ENCODE peak calls at places on chromosomes 1 and 21, in six cellular contexts. One of them, this sample, is unnamed.
A peak's percentile ranks its signal among the peaks of the same experiment; 100 is the strongest.

GRCh38 chr1:23111600-23112535 is 56.8 kb downstream of the LUZP1 start:
- DNase-seq in esophagus squamous epithelium: no peak
- DNase-seq in PC-9: no peak
- DNase-seq in Peyer's patch: no peak
- DNase-seq in NB4: no peak
- DNase-seq in AG10803: no peak
- DNase-seq in this sample: no peak

GRCh38 chr1:19802269-19802668 is 2.6 kb upstream of the TMCO4 start:
- DNase-seq in esophagus squamous epithelium: no peak
- DNase-seq in PC-9: no peak
- DNase-seq in NB4: no peak
- DNase-seq in Peyer's patch: no peak
- DNase-seq in AG10803: no peak
- DNase-seq in this sample: no peak

GRCh38 chr1:93575586-93576271 is 105.9 kb downstream of the BCAR3 start:
- DNase-seq in AG10803: peak; percentile 32
- DNase-seq in esophagus squamous epithelium: no peak
- DNase-seq in NB4: no peak
- DNase-seq in PC-9: no peak
- DNase-seq in Peyer's patch: no peak
- DNase-seq in this sample: no peak

GRCh38 chr1:94966033-94966432 is 39.1 kb upstream of the CNN3 start:
- DNase-seq in AG10803: no peak
- DNase-seq in Peyer's patch: no peak
- DNase-seq in NB4: no peak
- DNase-seq in esophagus squamous epithelium: no peak
- DNase-seq in PC-9: no peak
- DNase-seq in this sample: no peak

GRCh38 chr1:220813013-220813412 is 26.3 kb downstream of the MTARC1 start:
- DNase-seq in NB4: peak; percentile 40
- DNase-seq in esophagus squamous epithelium: no peak
- DNase-seq in PC-9: no peak
- DNase-seq in Peyer's patch: no peak
- DNase-seq in AG10803: no peak
- DNase-seq in this sample: no peak

GRCh38 chr1:118485757-118486156 is 300.7 kb upstream of the SPAG17 start:
- DNase-seq in esophagus squamous epithelium: no peak
- DNase-seq in PC-9: no peak
- DNase-seq in Peyer's patch: no peak
- DNase-seq in NB4: no peak
- DNase-seq in AG10803: no peak
- DNase-seq in this sample: no peak

GRCh38 chr1:44947060-44947773 is 39.2 kb downstream of the EIF2B3 start:
- DNase-seq in AG10803: peak; percentile 94
- DNase-seq in Peyer's patch: no peak
- DNase-seq in PC-9: no peak
- DNase-seq in esophagus squamous epithelium: no peak
- DNase-seq in NB4: no peak
- DNase-seq in this sample: peak; percentile 79

GRCh38 chr1:178052650-178053461 is 41.0 kb upstream of the RASAL2 start:
- DNase-seq in NB4: no peak
- DNase-seq in Peyer's patch: peak; percentile 46
- DNase-seq in PC-9: peak; percentile 11
- DNase-seq in esophagus squamous epithelium: no peak
- DNase-seq in AG10803: peak; percentile 69
- DNase-seq in this sample: peak; percentile 57

GRCh38 chr1:33392639-33393038 is 38.3 kb downstream of the PHC2 start:
- DNase-seq in NB4: no peak
- DNase-seq in AG10803: peak; percentile 55
- DNase-seq in PC-9: no peak
- DNase-seq in Peyer's patch: no peak
- DNase-seq in esophagus squamous epithelium: no peak
- DNase-seq in this sample: peak; percentile 64

GRCh38 chr21:24658016-24658415 is 949.3 kb downstream of the MRPL39 start:
- DNase-seq in Peyer's patch: no peak
- DNase-seq in PC-9: no peak
- DNase-seq in esophagus squamous epithelium: no peak
- DNase-seq in NB4: no peak
- DNase-seq in AG10803: no peak
- DNase-seq in this sample: no peak

GRCh38 chr1:202105571-202106339 is 17.0 kb upstream of the GPR37L1 start:
- DNase-seq in NB4: no peak
- DNase-seq in Peyer's patch: peak; percentile 91
- DNase-seq in AG10803: peak; percentile 21
- DNase-seq in esophagus squamous epithelium: no peak
- DNase-seq in PC-9: peak; percentile 91
- DNase-seq in this sample: peak; percentile 67

GRCh38 chr1:219350621-219351020 is 176.9 kb downstream of the LYPLAL1 start:
- DNase-seq in AG10803: no peak
- DNase-seq in Peyer's patch: no peak
- DNase-seq in NB4: no peak
- DNase-seq in PC-9: no peak
- DNase-seq in esophagus squamous epithelium: no peak
- DNase-seq in this sample: peak; percentile 21

GRCh38 chr1:92486251-92487077 is at the start of gene GFI1:
- DNase-seq in AG10803: no peak
- DNase-seq in Peyer's patch: peak; percentile 77
- DNase-seq in NB4: peak; percentile 97
- DNase-seq in esophagus squamous epithelium: no peak
- DNase-seq in PC-9: no peak
- DNase-seq in this sample: no peak

GRCh38 chr21:43812957-43813730 is 23.8 kb downstream of the RRP1 start:
- DNase-seq in PC-9: no peak
- DNase-seq in NB4: no peak
- DNase-seq in AG10803: no peak
- DNase-seq in esophagus squamous epithelium: no peak
- DNase-seq in Peyer's patch: no peak
- DNase-seq in this sample: no peak

GRCh38 chr21:25733859-25734653 is 648 bp downstream of the ATP5PF start:
- DNase-seq in Peyer's patch: no peak
- DNase-seq in esophagus squamous epithelium: no peak
- DNase-seq in NB4: peak; percentile 40
- DNase-seq in AG10803: peak; percentile 33
- DNase-seq in PC-9: no peak
- DNase-seq in this sample: peak; percentile 64

GRCh38 chr1:8015809-8016165 is 10.3 kb downstream of the ERRFI1 start:
- DNase-seq in NB4: no peak
- DNase-seq in PC-9: no peak
- DNase-seq in Peyer's patch: no peak
- DNase-seq in AG10803: peak; percentile 48
- DNase-seq in esophagus squamous epithelium: no peak
- DNase-seq in this sample: peak; percentile 83

GRCh38 chr1:154148787-154149186 is 6.1 kb downstream of the NUP210L start:
- DNase-seq in AG10803: no peak
- DNase-seq in Peyer's patch: no peak
- DNase-seq in NB4: peak; percentile 51
- DNase-seq in PC-9: no peak
- DNase-seq in esophagus squamous epithelium: no peak
- DNase-seq in this sample: peak; percentile 54

GRCh38 chr1:3015269-3015635 is 6.0 kb upstream of the ACTRT2 start:
- DNase-seq in PC-9: no peak
- DNase-seq in esophagus squamous epithelium: no peak
- DNase-seq in Peyer's patch: no peak
- DNase-seq in AG10803: no peak
- DNase-seq in NB4: no peak
- DNase-seq in this sample: no peak

GRCh38 chr1:11179125-11179524 is 10.0 kb upstream of the ANGPTL7 start:
- DNase-seq in PC-9: no peak
- DNase-seq in esophagus squamous epithelium: no peak
- DNase-seq in NB4: no peak
- DNase-seq in Peyer's patch: no peak
- DNase-seq in AG10803: no peak
- DNase-seq in this sample: no peak

GRCh38 chr21:42463861-42464515 is 32.0 kb downstream of the RSPH1 start:
- DNase-seq in esophagus squamous epithelium: no peak
- DNase-seq in AG10803: peak; percentile 60
- DNase-seq in PC-9: no peak
- DNase-seq in NB4: peak; percentile 74
- DNase-seq in Peyer's patch: peak; percentile 87
- DNase-seq in this sample: peak; percentile 75

GRCh38 chr1:59332983-59333382 is 36.1 kb downstream of the FGGY start:
- DNase-seq in Peyer's patch: no peak
- DNase-seq in NB4: peak; percentile 90
- DNase-seq in PC-9: no peak
- DNase-seq in AG10803: peak; percentile 76
- DNase-seq in esophagus squamous epithelium: no peak
- DNase-seq in this sample: peak; percentile 60

GRCh38 chr1:176206006-176206960 is 803 bp downstream of the COP1 start:
- DNase-seq in AG10803: peak; percentile 44
- DNase-seq in Peyer's patch: peak; percentile 50
- DNase-seq in PC-9: peak; percentile 35
- DNase-seq in NB4: peak; percentile 65
- DNase-seq in esophagus squamous epithelium: no peak
- DNase-seq in this sample: peak; percentile 49

GRCh38 chr1:93239862-93240261 is 59.3 kb downstream of the CCDC18 start:
- DNase-seq in AG10803: no peak
- DNase-seq in NB4: no peak
- DNase-seq in PC-9: no peak
- DNase-seq in esophagus squamous epithelium: no peak
- DNase-seq in Peyer's patch: no peak
- DNase-seq in this sample: no peak

GRCh38 chr1:206508956-206509355 is 1.6 kb downstream of the RASSF5 start:
- DNase-seq in AG10803: peak; percentile 93
- DNase-seq in NB4: no peak
- DNase-seq in PC-9: no peak
- DNase-seq in esophagus squamous epithelium: no peak
- DNase-seq in Peyer's patch: no peak
- DNase-seq in this sample: peak; percentile 57
- H3K4me3 ChIP-seq in AG10803: peak overlapping the region; percentile 65
- H3K4me3 ChIP-seq in NB4: no peak overlapping the region
- H3K4me3 ChIP-seq in PC-9: no peak overlapping the region
- H3K4me3 ChIP-seq in esophagus squamous epithelium: peak overlapping the region; percentile 96
- H3K4me3 ChIP-seq in Peyer's patch: no peak overlapping the region
- H3K4me3 ChIP-seq in this sample: no peak overlapping the region

GRCh38 chr1:41417746-41418145 is 56.5 kb downstream of the FOXO6 start:
- DNase-seq in PC-9: no peak
- DNase-seq in AG10803: no peak
- DNase-seq in NB4: no peak
- DNase-seq in esophagus squamous epithelium: no peak
- DNase-seq in Peyer's patch: no peak
- DNase-seq in this sample: no peak

GRCh38 chr1:41420351-41420750 is 59.1 kb downstream of the FOXO6 start:
- DNase-seq in esophagus squamous epithelium: no peak
- DNase-seq in AG10803: no peak
- DNase-seq in NB4: no peak
- DNase-seq in PC-9: no peak
- DNase-seq in Peyer's patch: no peak
- DNase-seq in this sample: no peak

GRCh38 chr1:41417335-41417682 is 56.1 kb downstream of the FOXO6 start:
- DNase-seq in NB4: no peak
- DNase-seq in esophagus squamous epithelium: no peak
- DNase-seq in Peyer's patch: no peak
- DNase-seq in PC-9: no peak
- DNase-seq in AG10803: no peak
- DNase-seq in this sample: no peak

GRCh38 chr1:41419584-41420295 is 58.5 kb downstream of the FOXO6 start:
- DNase-seq in Peyer's patch: no peak
- DNase-seq in NB4: no peak
- DNase-seq in esophagus squamous epithelium: no peak
- DNase-seq in PC-9: no peak
- DNase-seq in AG10803: no peak
- DNase-seq in this sample: no peak

DNA sequence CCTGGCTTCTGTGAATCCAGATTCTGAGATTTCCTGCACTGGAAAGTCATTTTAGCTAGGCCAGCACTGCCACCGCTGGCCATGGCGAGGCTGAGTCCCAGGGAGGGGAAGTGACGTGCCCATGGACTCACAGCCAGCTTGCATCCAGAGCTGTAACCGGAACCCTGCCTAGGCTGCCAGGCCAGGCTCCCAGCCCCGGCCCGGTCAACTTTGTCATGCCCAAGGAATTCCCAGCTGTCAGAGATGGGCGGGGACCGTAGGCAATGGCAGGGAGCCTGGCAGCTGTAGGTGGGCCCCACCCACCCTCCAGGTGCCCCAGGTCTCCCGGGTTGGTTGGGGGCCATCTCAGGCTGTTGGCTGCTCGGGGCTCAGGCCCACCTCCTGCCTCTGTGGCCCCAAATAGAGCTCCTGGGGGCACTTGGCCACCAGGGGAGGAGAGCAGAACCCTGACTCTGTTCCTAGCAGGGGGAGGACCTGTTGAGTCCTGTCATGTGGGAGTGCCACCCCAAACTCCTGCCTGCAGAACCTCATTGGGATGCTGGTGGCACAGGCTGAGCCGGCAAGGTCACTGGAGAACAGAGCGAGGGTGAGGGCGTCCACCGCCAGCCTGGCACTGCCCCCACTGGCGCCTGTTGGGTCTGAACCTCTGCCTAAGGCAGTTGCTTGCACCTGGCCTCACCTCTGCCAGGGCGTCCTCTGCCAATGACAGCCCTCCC is 57.8 kb downstream of the FOXO6 start:
- DNase-seq in PC-9: peak; percentile 98
- DNase-seq in AG10803: peak; percentile 90
- DNase-seq in esophagus squamous epithelium: peak; percentile 7
- DNase-seq in Peyer's patch: peak; percentile 88
- DNase-seq in NB4: no peak
- DNase-seq in this sample: peak; percentile 69
- TF ChIP-seq CTCF in PC-9: peak; percentile 28
- TF ChIP-seq CTCF in AG10803: peak; percentile 21
- TF ChIP-seq CTCF in esophagus squamous epithelium: no peak
- TF ChIP-seq CTCF in Peyer's patch: no peak
- TF ChIP-seq CTCF in NB4: no peak
- TF ChIP-seq CTCF in this sample: no peak

DNA sequence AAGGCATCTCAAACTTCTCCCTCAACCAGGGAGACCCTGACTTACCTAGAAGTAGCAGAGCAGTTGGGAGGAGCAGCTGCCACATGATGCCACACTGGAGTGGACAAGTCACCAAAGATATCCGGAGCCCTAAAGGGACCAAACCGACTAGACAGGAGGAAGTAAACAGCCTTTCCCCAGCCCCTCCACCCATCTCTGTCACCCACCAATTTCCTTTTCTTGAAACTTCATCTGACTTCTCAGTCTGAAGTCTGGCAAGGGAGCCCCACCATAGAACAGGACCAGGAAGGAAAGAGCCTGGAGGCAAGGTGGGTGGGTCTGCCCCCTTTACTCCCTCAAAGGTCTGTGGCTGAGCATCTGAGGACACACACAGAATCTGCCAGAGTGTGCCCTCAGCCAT is at the start of gene FCGR3A:
- DNase-seq in PC-9: no peak
- DNase-seq in AG10803: no peak
- DNase-seq in esophagus squamous epithelium: no peak
- DNase-seq in Peyer's patch: no peak
- DNase-seq in NB4: no peak
- DNase-seq in this sample: no peak
- H3K4me3 ChIP-seq in PC-9: no peak within 1 kb of the TSS
- H3K4me3 ChIP-seq in AG10803: no peak within 1 kb of the TSS
- H3K4me3 ChIP-seq in esophagus squamous epithelium: no peak within 1 kb of the TSS
- H3K4me3 ChIP-seq in Peyer's patch: no peak within 1 kb of the TSS
- H3K4me3 ChIP-seq in NB4: no peak within 1 kb of the TSS
- H3K4me3 ChIP-seq in this sample: no peak within 1 kb of the TSS

DNA sequence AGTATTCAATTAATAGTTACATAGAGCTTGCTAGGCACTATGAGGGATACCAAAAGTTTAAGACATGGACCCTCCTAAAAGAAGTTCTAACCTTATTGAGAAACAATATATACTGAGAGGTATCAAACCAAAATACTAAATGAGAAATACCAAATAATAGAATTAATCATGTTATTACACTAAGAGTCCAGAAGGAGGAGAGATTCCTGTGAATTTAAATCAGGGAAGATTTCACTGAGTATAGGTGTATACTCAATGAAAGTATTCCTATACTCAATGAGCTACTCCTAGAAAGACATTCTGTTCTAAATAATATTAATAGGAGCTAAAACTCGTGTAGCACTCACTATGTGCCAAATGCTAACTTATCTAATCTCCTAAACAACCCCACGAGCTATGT is 9.4 kb downstream of the CR1L start:
- DNase-seq in esophagus squamous epithelium: no peak
- DNase-seq in AG10803: peak; percentile 3
- DNase-seq in NB4: no peak
- DNase-seq in PC-9: no peak
- DNase-seq in Peyer's patch: no peak
- DNase-seq in this sample: peak; percentile 17
- TF ChIP-seq CTCF in esophagus squamous epithelium: peak; percentile 16
- TF ChIP-seq CTCF in AG10803: peak; percentile 46
- TF ChIP-seq CTCF in NB4: no peak
- TF ChIP-seq CTCF in PC-9: peak; percentile 60
- TF ChIP-seq CTCF in Peyer's patch: no peak
- TF ChIP-seq CTCF in this sample: no peak

This sample was measured in choroid plexus epithelial cell.